ENCODE peak calls at places on chromosomes 1 and 21, in four cellular contexts. V is endodermal cell, H is uterus, B is small intestine. F is an unnamed sample. For H3K4me1, the result is how much of the 10 kb centered on the place peaks cover.

GRCh38 chr21:29308456-29308783 is 9.7 kb downstream of the BACH1 start:
- DNase-seq in H (no peak), B (no peak), V (no peak), F (no peak)

GRCh38 chr1:35533596-35533995 is 23.6 kb downstream of the KIAA0319L start:
- DNase-seq in V (peak), H (no peak), B (no peak), F (no peak)

GRCh38 chr1:91871994-91872393 is 14.0 kb downstream of the TGFBR3 start:
- DNase-seq in V (no peak), H (no peak), B (peak), F (no peak)

GRCh38 chr1:15523922-15524282 is at the start of gene CASP9:
- DNase-seq in V (no peak), H (no peak), B (no peak), F (no peak)

GRCh38 chr1:155591770-155592169 is 18.2 kb upstream of the MSTO1 start:
- DNase-seq in B (peak), V (no peak), H (no peak), F (no peak)

GRCh38 chr1:212242288-212242984 is 42.8 kb upstream of the PPP2R5A start:
- DNase-seq in B (no peak), V (no peak), H (no peak), F (no peak)

GRCh38 chr1:89910780-89911179 is 84.1 kb upstream of the ZNF326 start:
- DNase-seq in H (no peak), B (no peak), V (peak), F (no peak)

GRCh38 chr1:217078010-217078704 is 354.9 kb upstream of the ESRRG start:
- DNase-seq in B (peak), V (peak), H (no peak), F (no peak)

GRCh38 chr1:113835686-113836290 is 23.5 kb upstream of the RSBN1 start:
- DNase-seq in B (peak), V (no peak), H (no peak), F (no peak)

GRCh38 chr1:183653468-183653794 is 315 bp upstream of the APOBEC4 start:
- DNase-seq in B (no peak), H (no peak), V (no peak), F (no peak)

GRCh38 chr21:36852864-36853263 is 113.6 kb downstream of the HLCS start:
- DNase-seq in H (no peak), V (no peak), B (no peak), F (no peak)

GRCh38 chr1:219577331-219577730 is 35.6 kb downstream of the ZC3H11B start:
- DNase-seq in B (no peak), V (no peak), H (no peak), F (no peak)

GRCh38 chr1:76868154-76868882 is 1.0 kb downstream of the ST6GALNAC5 start:
- DNase-seq in V (peak), H (peak), B (no peak), F (no peak)

GRCh38 chr1:223429821-223430220 is 36.6 kb downstream of the CCDC185 start:
- DNase-seq in B (no peak), V (no peak), H (no peak), F (no peak)

GRCh38 chr1:19661721-19662228 is 2.9 kb upstream of the HTR6 start:
- DNase-seq in H (no peak), B (no peak), V (no peak), F (no peak)

GRCh38 chr1:43267291-43267805 is 2.4 kb upstream of the TMEM125 start:
- DNase-seq in H (no peak), B (peak), V (no peak), F (no peak)

GRCh38 chr1:99737016-99737415 is 29.4 kb downstream of the FRRS1 start:
- DNase-seq in H (no peak), B (peak), V (peak), F (no peak)

GRCh38 chr1:201888282-201889033 is at the start of gene SHISA4:
- DNase-seq in V (peak), B (peak), H (peak), F (no peak)

GRCh38 chr1:9842781-9843575 is 19.2 kb upstream of the CLSTN1 start:
- DNase-seq in V (peak), H (no peak), B (peak), F (no peak)

GRCh38 chr21:27480841-27481261 is 514.0 kb upstream of the ADAMTS5 start:
- DNase-seq in H (no peak), B (no peak), V (no peak), F (no peak)

GRCh38 chr1:115679141-115679611 is 37.4 kb downstream of the VANGL1 start:
- DNase-seq in V (no peak), H (peak), B (no peak), F (no peak)

GRCh38 chr1:12415239-12415543 is 185.4 kb downstream of the VPS13D start:
- DNase-seq in B (no peak), V (no peak), H (no peak), F (no peak)

GRCh38 chr1:44471911-44472439 is 66.9 kb downstream of the RNF220 start:
- DNase-seq in B (no peak), H (no peak), V (no peak), F (no peak)

GRCh38 chr1:63327417-63328139 is 5.2 kb downstream of the FOXD3 start:
- DNase-seq in B (peak), V (peak), H (no peak), F (no peak)

GRCh38 chr1:155199792-155200191 is 7.9 kb downstream of the THBS3 start:
- DNase-seq in V (no peak), H (no peak), B (no peak), F (no peak)

GRCh38 chr1:37478451-37478871 is 4.1 kb downstream of the ZC3H12A start:
- DNase-seq in H (no peak), V (no peak), B (peak), F (no peak)

GRCh38 chr1:64203420-64203819 is at the start of gene UBE2U:
- DNase-seq in B (no peak), H (no peak), V (peak), F (no peak)

GRCh38 chr1:232766224-232766890 is 38.9 kb upstream of the MAP10 start:
- DNase-seq in H (peak), V (peak), B (peak), F (no peak)

GRCh38 chr1:6651889-6652288 is 27.2 kb downstream of the THAP3 start:
- DNase-seq in V (no peak), H (no peak), B (no peak), F (no peak)

GRCh38 chr1:99481391-99481996 is 164.4 kb upstream of the PALMD start:
- DNase-seq in H (no peak), B (peak), V (peak), F (no peak)

GRCh38 chr1:161068306-161069200 is 1.1 kb downstream of the ARHGAP30 start:
- DNase-seq in V (peak), H (no peak), B (peak), F (peak)

GRCh38 chr1:65042467-65042866 is 76.1 kb upstream of the JAK1 start:
- DNase-seq in H (no peak), B (no peak), V (no peak), F (no peak)

GRCh38 chr1:220552672-220553258 is 24.8 kb downstream of the MARK1 start:
- DNase-seq in B (no peak), H (no peak), V (no peak), F (no peak)

GRCh38 chr1:8463144-8463927 is 145.4 kb downstream of the SLC45A1 start:
- DNase-seq in H (peak), V (peak), B (peak), F (no peak)

GRCh38 chr1:164675342-164675904 is 116.4 kb downstream of the PBX1 start:
- DNase-seq in B (no peak), V (no peak), H (no peak), F (no peak)

GRCh38 chr1:177566495-177566894 is 395.7 kb downstream of the BRINP2 start:
- DNase-seq in B (peak), V (no peak), H (no peak), F (no peak)

GRCh38 chr1:2314297-2314802 is 77.0 kb downstream of the MORN1 start:
- DNase-seq in H (peak), B (no peak), V (peak), F (no peak)

GRCh38 chr1:2315711-2316450 is 75.5 kb downstream of the MORN1 start:
- DNase-seq in H (no peak), V (peak), B (no peak), F (no peak)

GRCh38 chr1:2316451-2316940 is 74.9 kb downstream of the MORN1 start:
- DNase-seq in B (no peak), V (no peak), H (no peak), F (no peak)

GRCh38 chr1:2313651-2314296 is 77.6 kb downstream of the MORN1 start:
- DNase-seq in B (no peak), H (no peak), V (no peak), F (no peak)

DNA sequence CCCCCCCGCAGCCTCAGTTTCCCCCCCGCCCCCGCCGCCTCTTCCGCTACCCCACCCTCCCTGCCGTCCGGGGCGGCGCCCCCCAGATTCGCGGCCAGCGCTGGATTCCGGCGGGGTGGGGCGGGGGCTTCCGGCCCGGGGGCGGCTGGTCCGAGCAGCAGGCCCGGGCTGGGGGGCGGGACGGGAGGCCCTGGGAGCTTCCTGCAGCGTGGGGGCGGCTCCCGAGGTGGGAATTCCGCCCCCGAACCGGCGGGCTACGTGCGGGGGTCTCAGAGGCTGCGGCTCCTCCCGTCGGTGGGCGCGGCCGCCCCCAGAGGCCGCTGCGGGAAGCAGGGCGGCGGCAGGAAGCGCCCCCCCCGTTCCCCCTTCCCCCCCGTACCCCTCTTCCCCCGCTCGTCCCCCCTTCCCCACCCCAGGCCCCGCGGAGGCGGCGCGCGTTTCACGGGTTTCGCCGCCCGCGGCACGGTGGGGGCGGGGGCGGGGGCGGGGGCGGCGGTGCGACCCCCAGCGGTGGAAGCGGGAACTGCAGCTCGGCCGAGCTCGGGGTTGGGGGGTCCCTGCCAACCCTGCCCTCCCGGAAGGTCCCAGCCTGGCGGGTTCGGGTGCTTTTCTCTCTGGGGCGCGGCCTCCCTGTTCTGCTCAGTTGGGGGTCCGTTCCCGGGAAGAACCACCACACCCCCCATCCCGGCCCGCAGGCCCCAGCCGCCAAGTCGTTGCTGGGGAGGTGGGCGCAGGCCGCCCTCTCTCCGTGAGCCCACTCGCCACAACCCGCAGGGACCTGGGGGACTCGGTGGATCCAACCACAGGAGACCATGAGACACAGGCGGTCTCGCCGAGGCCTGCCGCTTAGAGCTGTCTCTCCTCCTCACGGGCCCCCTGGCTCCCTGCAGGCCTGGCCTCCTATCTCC is 76.3 kb downstream of the MORN1 start:
- DNase-seq in V (peak), H (peak), B (no peak), F (no peak)
- H3K4me1 ChIP-seq in V (under half), H (under half), B (under half), F (under half)

DNA sequence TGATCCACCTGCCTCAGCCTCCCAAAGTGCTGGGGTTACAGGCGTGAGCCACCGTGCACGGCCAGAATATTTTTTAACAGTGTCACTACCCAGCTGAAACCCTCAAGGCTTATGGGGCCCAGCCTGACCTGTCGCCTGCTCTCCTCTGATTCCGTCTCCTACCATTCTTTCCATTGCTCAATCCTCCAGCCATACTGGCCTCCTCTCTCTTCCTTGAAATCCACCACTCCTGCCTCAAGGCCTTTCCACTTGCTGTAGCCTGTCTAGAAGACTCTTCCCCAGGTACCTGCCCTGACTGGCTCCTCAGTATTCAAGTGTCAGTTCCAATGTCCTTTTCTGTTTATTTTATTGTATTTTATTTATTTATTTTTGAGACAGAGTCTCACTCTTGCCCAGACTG is 53.9 kb downstream of the YARS1 start:
- DNase-seq in B (no peak), H (no peak), V (no peak), F (no peak)
- H3K4me1 ChIP-seq in B (under half), H (under half), V (half or more), F (half or more)

GRCh38 chr1:203640117-203640516 is 13.5 kb downstream of the ATP2B4 start:
- DNase-seq in B (no peak), V (no peak), H (no peak), F (no peak)

GRCh38 chr1:203640723-203641523 is 14.3 kb downstream of the ATP2B4 start:
- DNase-seq in B (no peak), V (no peak), H (no peak), F (no peak)

GRCh38 chr1:203638914-203639313 is 12.3 kb downstream of the ATP2B4 start:
- DNase-seq in H (no peak), B (peak), V (no peak), F (no peak)

GRCh38 chr1:203636306-203636705 is 9.7 kb downstream of the ATP2B4 start:
- DNase-seq in H (peak), V (no peak), B (no peak), F (no peak)

DNA sequence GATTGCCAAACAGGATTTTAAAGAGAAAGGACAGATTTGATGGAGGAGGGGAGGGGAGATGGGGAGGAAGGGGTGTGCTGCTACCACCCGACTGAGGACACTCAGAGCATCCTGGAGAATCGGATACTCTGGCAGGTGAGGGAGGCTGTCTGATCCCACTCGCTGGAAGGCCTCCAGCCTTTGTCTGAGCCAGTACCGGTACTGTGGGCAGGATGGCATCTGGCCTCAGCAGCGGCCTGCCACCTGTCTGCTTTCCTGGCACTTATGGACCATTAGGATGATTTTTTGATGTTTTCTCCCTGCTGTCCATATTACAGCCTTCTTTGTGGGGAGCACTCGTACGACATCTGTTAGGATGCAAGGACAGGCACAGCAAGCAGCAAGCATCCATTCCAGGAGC is 11.4 kb downstream of the ATP2B4 start:
- DNase-seq in H (no peak), V (no peak), B (no peak), F (no peak)
- H3K4me1 ChIP-seq in H (under half), V (under half), B (under half), F (half or more)

GRCh38 chr1:111629190-111629954 is 9.8 kb downstream of the RAP1A start:
- DNase-seq in B (no peak), H (no peak), V (no peak), F (no peak)

GRCh38 chr1:111631502-111631901 is 11.9 kb downstream of the RAP1A start:
- DNase-seq in H (no peak), B (no peak), V (no peak), F (no peak)

GRCh38 chr1:111638320-111638719 is 18.7 kb downstream of the RAP1A start:
- DNase-seq in B (no peak), V (no peak), H (no peak), F (no peak)

GRCh38 chr1:111635324-111636009 is 15.9 kb downstream of the RAP1A start:
- DNase-seq in H (no peak), B (no peak), V (no peak), F (no peak)

DNA sequence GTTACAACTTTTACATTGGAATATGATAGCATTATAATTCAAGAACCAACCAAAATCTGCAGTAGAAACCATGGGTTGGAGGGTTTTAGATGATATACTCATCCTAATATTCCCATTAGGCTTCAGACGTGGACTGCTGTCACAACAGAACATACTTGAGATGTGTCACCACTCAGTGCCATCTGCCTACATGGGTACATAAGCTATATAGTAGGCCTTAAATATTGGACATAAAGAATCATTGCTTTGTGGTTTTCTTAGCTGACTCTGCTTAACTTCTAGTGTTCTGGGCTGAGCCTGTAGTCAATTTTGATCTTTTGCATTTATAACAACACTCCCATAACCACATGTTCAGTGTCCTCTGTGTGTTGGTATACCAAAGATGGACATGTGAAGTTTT is 14.1 kb downstream of the RAP1A start:
- DNase-seq in H (no peak), B (no peak), V (no peak), F (no peak)
- H3K4me1 ChIP-seq in H (under half), B (under half), V (under half), F (under half)

GRCh38 chr21:43880111-43880985 is 15.3 kb downstream of the AGPAT3 start:
- DNase-seq in H (no peak), V (no peak), B (peak), F (no peak)
- H3K4me1 ChIP-seq in H (under half), V (under half), B (under half), F (under half)

GRCh38 chr1:163171826-163172225 is 30.9 kb downstream of the RGS5 start:
- DNase-seq in H (no peak), B (no peak), V (no peak), F (no peak)
- H3K4me1 ChIP-seq in H (under half), B (under half), V (under half), F (half or more)

DNA sequence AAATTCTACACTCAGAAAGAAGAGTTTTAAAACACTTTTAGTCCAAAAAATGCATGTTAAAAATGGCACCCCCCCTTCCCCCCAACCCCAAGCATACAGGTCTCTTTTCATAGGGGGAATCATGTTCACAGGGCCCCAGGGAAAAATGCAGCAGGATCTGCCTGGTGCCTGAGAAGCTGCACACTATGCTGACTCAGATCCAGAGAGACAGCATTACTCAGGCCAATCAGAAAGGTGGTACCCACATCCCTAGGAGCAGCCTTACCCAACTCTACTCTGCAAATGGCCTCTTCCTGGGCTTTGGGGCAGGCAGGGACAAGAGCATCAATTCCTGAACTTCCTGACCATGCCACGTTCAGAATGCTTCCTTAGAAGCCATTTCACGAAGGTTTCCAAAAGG is 119.0 kb downstream of the HIVEP3 start:
- DNase-seq in V (no peak), B (no peak), H (no peak), F (no peak)
- H3K4me1 ChIP-seq in V (under half), B (under half), H (under half), F (half or more)